ENCODE peak calls at places on chromosomes 6 and 20, in seven cellular contexts. One of them, this sample, is unnamed.
A peak's percentile ranks its signal among the peaks of the same experiment; 100 is the strongest.

GRCh38 chr6:110093981-110094380 is 85.5 kb downstream of the WASF1 start:
- DNase-seq in activated effector memory CD4-positive, alpha-beta T cell treated with anti-CD3 and anti-CD28 coated beads, Interleukin-2, amount 50 U/mL, for 16 hours: no peak
- DNase-seq in HuH-7: no peak
- DNase-seq in occipital lobe: no peak
- DNase-seq in CD8-positive, alpha-beta T cell: no peak
- DNase-seq in psoas muscle: no peak
- DNase-seq in fibroblast of mammary gland: no peak
- DNase-seq in this sample: no peak

GRCh38 chr6:106858653-106859092 is 115.9 kb downstream of the CD24 start:
- DNase-seq in activated effector memory CD4-positive, alpha-beta T cell treated with anti-CD3 and anti-CD28 coated beads, Interleukin-2, amount 50 U/mL, for 16 hours: no peak
- DNase-seq in HuH-7: no peak
- DNase-seq in occipital lobe: no peak
- DNase-seq in CD8-positive, alpha-beta T cell: no peak
- DNase-seq in psoas muscle: no peak
- DNase-seq in fibroblast of mammary gland: peak; percentile 94
- DNase-seq in this sample: no peak

GRCh38 chr20:50335105-50335504 is 144.5 kb downstream of the CEBPB start:
- DNase-seq in activated effector memory CD4-positive, alpha-beta T cell treated with anti-CD3 and anti-CD28 coated beads, Interleukin-2, amount 50 U/mL, for 16 hours: no peak
- DNase-seq in HuH-7: peak; percentile 89
- DNase-seq in occipital lobe: no peak
- DNase-seq in CD8-positive, alpha-beta T cell: no peak
- DNase-seq in psoas muscle: no peak
- DNase-seq in fibroblast of mammary gland: peak; percentile 62
- DNase-seq in this sample: no peak

GRCh38 chr6:138105880-138106664 is 1.1 kb downstream of the PERP start:
- DNase-seq in activated effector memory CD4-positive, alpha-beta T cell treated with anti-CD3 and anti-CD28 coated beads, Interleukin-2, amount 50 U/mL, for 16 hours: no peak
- DNase-seq in HuH-7: peak; percentile 59
- DNase-seq in occipital lobe: no peak
- DNase-seq in CD8-positive, alpha-beta T cell: no peak
- DNase-seq in psoas muscle: no peak
- DNase-seq in fibroblast of mammary gland: no peak
- DNase-seq in this sample: no peak

GRCh38 chr20:38997622-38998021 is 35.5 kb downstream of the DHX35 start:
- DNase-seq in activated effector memory CD4-positive, alpha-beta T cell treated with anti-CD3 and anti-CD28 coated beads, Interleukin-2, amount 50 U/mL, for 16 hours: peak; percentile 80
- DNase-seq in HuH-7: no peak
- DNase-seq in occipital lobe: no peak
- DNase-seq in CD8-positive, alpha-beta T cell: peak; percentile 14
- DNase-seq in psoas muscle: no peak
- DNase-seq in fibroblast of mammary gland: no peak
- DNase-seq in this sample: no peak

GRCh38 chr20:8144282-8145245 is 12.5 kb downstream of the PLCB1 start:
- DNase-seq in activated effector memory CD4-positive, alpha-beta T cell treated with anti-CD3 and anti-CD28 coated beads, Interleukin-2, amount 50 U/mL, for 16 hours: no peak
- DNase-seq in HuH-7: peak; percentile 82
- DNase-seq in occipital lobe: no peak
- DNase-seq in CD8-positive, alpha-beta T cell: no peak
- DNase-seq in psoas muscle: no peak
- DNase-seq in fibroblast of mammary gland: peak; percentile 90
- DNase-seq in this sample: no peak

GRCh38 chr20:61899971-61900370 is 165.7 kb downstream of the TAF4 start:
- DNase-seq in activated effector memory CD4-positive, alpha-beta T cell treated with anti-CD3 and anti-CD28 coated beads, Interleukin-2, amount 50 U/mL, for 16 hours: no peak
- DNase-seq in HuH-7: no peak
- DNase-seq in occipital lobe: no peak
- DNase-seq in CD8-positive, alpha-beta T cell: no peak
- DNase-seq in psoas muscle: no peak
- DNase-seq in fibroblast of mammary gland: no peak
- DNase-seq in this sample: no peak

GRCh38 chr6:37525460-37526357 is 26.0 kb upstream of the CCDC167 start:
- DNase-seq in activated effector memory CD4-positive, alpha-beta T cell treated with anti-CD3 and anti-CD28 coated beads, Interleukin-2, amount 50 U/mL, for 16 hours: no peak
- DNase-seq in HuH-7: peak; percentile 48
- DNase-seq in occipital lobe: no peak
- DNase-seq in CD8-positive, alpha-beta T cell: no peak
- DNase-seq in psoas muscle: no peak
- DNase-seq in fibroblast of mammary gland: peak; percentile 25
- DNase-seq in this sample: no peak

GRCh38 chr6:70956451-70957283 is at the start of gene B3GAT2:
- DNase-seq in activated effector memory CD4-positive, alpha-beta T cell treated with anti-CD3 and anti-CD28 coated beads, Interleukin-2, amount 50 U/mL, for 16 hours: no peak
- DNase-seq in HuH-7: peak; percentile 36
- DNase-seq in occipital lobe: peak; percentile 35
- DNase-seq in CD8-positive, alpha-beta T cell: no peak
- DNase-seq in psoas muscle: peak; percentile 14
- DNase-seq in fibroblast of mammary gland: peak; percentile 11
- DNase-seq in this sample: peak; percentile 20

GRCh38 chr6:163427498-163428254 is 13.2 kb downstream of the QKI start:
- DNase-seq in activated effector memory CD4-positive, alpha-beta T cell treated with anti-CD3 and anti-CD28 coated beads, Interleukin-2, amount 50 U/mL, for 16 hours: no peak
- DNase-seq in HuH-7: no peak
- DNase-seq in occipital lobe: no peak
- DNase-seq in CD8-positive, alpha-beta T cell: no peak
- DNase-seq in psoas muscle: no peak
- DNase-seq in fibroblast of mammary gland: peak; percentile 88
- DNase-seq in this sample: no peak

GRCh38 chr6:155538708-155539107 is 83.1 kb upstream of the NOX3 start:
- DNase-seq in activated effector memory CD4-positive, alpha-beta T cell treated with anti-CD3 and anti-CD28 coated beads, Interleukin-2, amount 50 U/mL, for 16 hours: no peak
- DNase-seq in HuH-7: no peak
- DNase-seq in occipital lobe: no peak
- DNase-seq in CD8-positive, alpha-beta T cell: no peak
- DNase-seq in psoas muscle: no peak
- DNase-seq in fibroblast of mammary gland: no peak
- DNase-seq in this sample: no peak

GRCh38 chr6:108846628-108847027 is 1.6 kb upstream of the ARMC2 start:
- DNase-seq in activated effector memory CD4-positive, alpha-beta T cell treated with anti-CD3 and anti-CD28 coated beads, Interleukin-2, amount 50 U/mL, for 16 hours: no peak
- DNase-seq in HuH-7: peak; percentile 27
- DNase-seq in occipital lobe: no peak
- DNase-seq in CD8-positive, alpha-beta T cell: no peak
- DNase-seq in psoas muscle: no peak
- DNase-seq in fibroblast of mammary gland: no peak
- DNase-seq in this sample: no peak

GRCh38 chr6:40721252-40721936 is 134.2 kb upstream of the LRFN2 start:
- DNase-seq in activated effector memory CD4-positive, alpha-beta T cell treated with anti-CD3 and anti-CD28 coated beads, Interleukin-2, amount 50 U/mL, for 16 hours: peak; percentile 41
- DNase-seq in HuH-7: no peak
- DNase-seq in occipital lobe: no peak
- DNase-seq in CD8-positive, alpha-beta T cell: no peak
- DNase-seq in psoas muscle: no peak
- DNase-seq in fibroblast of mammary gland: no peak
- DNase-seq in this sample: no peak

GRCh38 chr6:49995278-49995677 is 25.9 kb upstream of the DEFB113 start:
- DNase-seq in activated effector memory CD4-positive, alpha-beta T cell treated with anti-CD3 and anti-CD28 coated beads, Interleukin-2, amount 50 U/mL, for 16 hours: no peak
- DNase-seq in HuH-7: no peak
- DNase-seq in occipital lobe: no peak
- DNase-seq in CD8-positive, alpha-beta T cell: no peak
- DNase-seq in psoas muscle: no peak
- DNase-seq in fibroblast of mammary gland: no peak
- DNase-seq in this sample: no peak

GRCh38 chr6:26064619-26065257 is 22.5 kb upstream of the HFE start:
- DNase-seq in activated effector memory CD4-positive, alpha-beta T cell treated with anti-CD3 and anti-CD28 coated beads, Interleukin-2, amount 50 U/mL, for 16 hours: peak; percentile 71
- DNase-seq in HuH-7: no peak
- DNase-seq in occipital lobe: no peak
- DNase-seq in CD8-positive, alpha-beta T cell: peak; percentile 39
- DNase-seq in psoas muscle: no peak
- DNase-seq in fibroblast of mammary gland: peak; percentile 63
- DNase-seq in this sample: no peak

GRCh38 chr20:4328541-4328940 is 313.2 kb upstream of the RNF24 start:
- DNase-seq in activated effector memory CD4-positive, alpha-beta T cell treated with anti-CD3 and anti-CD28 coated beads, Interleukin-2, amount 50 U/mL, for 16 hours: no peak
- DNase-seq in HuH-7: no peak
- DNase-seq in occipital lobe: no peak
- DNase-seq in CD8-positive, alpha-beta T cell: no peak
- DNase-seq in psoas muscle: no peak
- DNase-seq in fibroblast of mammary gland: no peak
- DNase-seq in this sample: no peak

GRCh38 chr6:36360241-36361054 is 23.8 kb upstream of the BNIP5 start:
- DNase-seq in activated effector memory CD4-positive, alpha-beta T cell treated with anti-CD3 and anti-CD28 coated beads, Interleukin-2, amount 50 U/mL, for 16 hours: peak; percentile 85
- DNase-seq in HuH-7: peak; percentile 76
- DNase-seq in occipital lobe: peak; percentile 71
- DNase-seq in CD8-positive, alpha-beta T cell: peak; percentile 69
- DNase-seq in psoas muscle: peak; percentile 65
- DNase-seq in fibroblast of mammary gland: peak; percentile 66
- DNase-seq in this sample: peak; percentile 84

GRCh38 chr6:168050225-168050796 is 28.7 kb downstream of the FRMD1 start:
- DNase-seq in activated effector memory CD4-positive, alpha-beta T cell treated with anti-CD3 and anti-CD28 coated beads, Interleukin-2, amount 50 U/mL, for 16 hours: no peak
- DNase-seq in HuH-7: no peak
- DNase-seq in occipital lobe: no peak
- DNase-seq in CD8-positive, alpha-beta T cell: no peak
- DNase-seq in psoas muscle: no peak
- DNase-seq in fibroblast of mammary gland: no peak
- DNase-seq in this sample: no peak

GRCh38 chr6:127515234-127515793 is 3.8 kb downstream of the MTCL3 start:
- DNase-seq in activated effector memory CD4-positive, alpha-beta T cell treated with anti-CD3 and anti-CD28 coated beads, Interleukin-2, amount 50 U/mL, for 16 hours: peak; percentile 77
- DNase-seq in HuH-7: peak; percentile 55
- DNase-seq in occipital lobe: peak; percentile 59
- DNase-seq in CD8-positive, alpha-beta T cell: peak; percentile 20
- DNase-seq in psoas muscle: no peak
- DNase-seq in fibroblast of mammary gland: peak; percentile 28
- DNase-seq in this sample: no peak

GRCh38 chr6:134398453-134398852 is 80.5 kb upstream of the SGK1 start:
- DNase-seq in activated effector memory CD4-positive, alpha-beta T cell treated with anti-CD3 and anti-CD28 coated beads, Interleukin-2, amount 50 U/mL, for 16 hours: no peak
- DNase-seq in HuH-7: no peak
- DNase-seq in occipital lobe: no peak
- DNase-seq in CD8-positive, alpha-beta T cell: no peak
- DNase-seq in psoas muscle: no peak
- DNase-seq in fibroblast of mammary gland: no peak
- DNase-seq in this sample: no peak

GRCh38 chr20:36462440-36463211 is 78.7 kb upstream of the MYL9 start:
- DNase-seq in activated effector memory CD4-positive, alpha-beta T cell treated with anti-CD3 and anti-CD28 coated beads, Interleukin-2, amount 50 U/mL, for 16 hours: peak; percentile 68
- DNase-seq in HuH-7: no peak
- DNase-seq in occipital lobe: peak; percentile 42
- DNase-seq in CD8-positive, alpha-beta T cell: peak; percentile 11
- DNase-seq in psoas muscle: peak; percentile 80
- DNase-seq in fibroblast of mammary gland: peak; percentile 53
- DNase-seq in this sample: peak; percentile 86

GRCh38 chr6:90160013-90160412 is 136.6 kb downstream of the BACH2 start:
- DNase-seq in activated effector memory CD4-positive, alpha-beta T cell treated with anti-CD3 and anti-CD28 coated beads, Interleukin-2, amount 50 U/mL, for 16 hours: no peak
- DNase-seq in HuH-7: no peak
- DNase-seq in occipital lobe: no peak
- DNase-seq in CD8-positive, alpha-beta T cell: no peak
- DNase-seq in psoas muscle: no peak
- DNase-seq in fibroblast of mammary gland: no peak
- DNase-seq in this sample: no peak

GRCh38 chr6:117110737-117111136 is 154.6 kb upstream of the VGLL2 start:
- DNase-seq in activated effector memory CD4-positive, alpha-beta T cell treated with anti-CD3 and anti-CD28 coated beads, Interleukin-2, amount 50 U/mL, for 16 hours: no peak
- DNase-seq in HuH-7: no peak
- DNase-seq in occipital lobe: no peak
- DNase-seq in CD8-positive, alpha-beta T cell: no peak
- DNase-seq in psoas muscle: no peak
- DNase-seq in fibroblast of mammary gland: no peak
- DNase-seq in this sample: no peak

GRCh38 chr20:20130399-20130798 is 78.1 kb downstream of the CFAP61 start:
- DNase-seq in activated effector memory CD4-positive, alpha-beta T cell treated with anti-CD3 and anti-CD28 coated beads, Interleukin-2, amount 50 U/mL, for 16 hours: no peak
- DNase-seq in HuH-7: no peak
- DNase-seq in occipital lobe: no peak
- DNase-seq in CD8-positive, alpha-beta T cell: no peak
- DNase-seq in psoas muscle: no peak
- DNase-seq in fibroblast of mammary gland: peak; percentile 5
- DNase-seq in this sample: no peak

GRCh38 chr6:149319413-149319812 is 1.9 kb downstream of the TAB2 start:
- DNase-seq in activated effector memory CD4-positive, alpha-beta T cell treated with anti-CD3 and anti-CD28 coated beads, Interleukin-2, amount 50 U/mL, for 16 hours: no peak
- DNase-seq in HuH-7: no peak
- DNase-seq in occipital lobe: no peak
- DNase-seq in CD8-positive, alpha-beta T cell: no peak
- DNase-seq in psoas muscle: no peak
- DNase-seq in fibroblast of mammary gland: no peak
- DNase-seq in this sample: no peak

GRCh38 chr6:132725471-132725870 is 11.6 kb upstream of the VNN1 start:
- DNase-seq in activated effector memory CD4-positive, alpha-beta T cell treated with anti-CD3 and anti-CD28 coated beads, Interleukin-2, amount 50 U/mL, for 16 hours: no peak
- DNase-seq in HuH-7: no peak
- DNase-seq in occipital lobe: no peak
- DNase-seq in CD8-positive, alpha-beta T cell: no peak
- DNase-seq in psoas muscle: no peak
- DNase-seq in fibroblast of mammary gland: no peak
- DNase-seq in this sample: no peak

GRCh38 chr20:13355386-13355785 is 134.3 kb downstream of the ISM1 start:
- DNase-seq in activated effector memory CD4-positive, alpha-beta T cell treated with anti-CD3 and anti-CD28 coated beads, Interleukin-2, amount 50 U/mL, for 16 hours: no peak
- DNase-seq in HuH-7: no peak
- DNase-seq in occipital lobe: no peak
- DNase-seq in CD8-positive, alpha-beta T cell: no peak
- DNase-seq in psoas muscle: no peak
- DNase-seq in fibroblast of mammary gland: no peak
- DNase-seq in this sample: no peak

GRCh38 chr6:132797975-132798819 is at the start of gene SLC18B1:
- DNase-seq in activated effector memory CD4-positive, alpha-beta T cell treated with anti-CD3 and anti-CD28 coated beads, Interleukin-2, amount 50 U/mL, for 16 hours: peak; percentile 86
- DNase-seq in HuH-7: peak; percentile 54
- DNase-seq in occipital lobe: peak; percentile 52
- DNase-seq in CD8-positive, alpha-beta T cell: peak; percentile 61
- DNase-seq in psoas muscle: peak; percentile 65
- DNase-seq in fibroblast of mammary gland: no peak
- DNase-seq in this sample: peak; percentile 60